ENCODE peak calls at places on chromosome 1, in six cellular contexts. G, W, I, Z, V and H are unnamed samples.

GRCh38 chr1:13783551-13783950 is 83.6 kb downstream of the PRDM2 start:
- DNase-seq in W (no peak), Z (no peak), V (no peak), I (no peak), G (no peak), H (no peak)

GRCh38 chr1:45071567-45071966 is 59.5 kb downstream of the UROD start:
- DNase-seq in W (no peak), V (no peak), Z (no peak), G (no peak), I (no peak), H (no peak)

GRCh38 chr1:78627321-78627720 is 7.1 kb downstream of the IFI44L start:
- DNase-seq in Z (no peak), G (no peak), V (no peak), I (no peak), W (no peak), H (no peak)

GRCh38 chr1:217052196-217052595 is 329.0 kb upstream of the ESRRG start:
- DNase-seq in G (no peak), W (no peak), I (no peak), V (no peak), Z (no peak), H (no peak)

GRCh38 chr1:229070168-229070567 is 200.7 kb upstream of the RAB4A start:
- DNase-seq in W (no peak), I (no peak), G (peak; percentile 60), Z (no peak), V (no peak), H (no peak)

GRCh38 chr1:9942399-9942938 is 722 bp downstream of the LZIC start:
- DNase-seq in W (no peak), G (peak; percentile 66), V (peak; percentile 55), Z (peak; percentile 42), I (no peak), H (peak; percentile 41)

GRCh38 chr1:23793861-23794731 is 3.2 kb downstream of the LYPLA2 start:
- DNase-seq in V (no peak), W (no peak), Z (no peak), G (no peak), I (no peak), H (no peak)

GRCh38 chr1:76939107-76939816 is 72.0 kb downstream of the ST6GALNAC5 start:
- DNase-seq in Z (no peak), W (no peak), I (no peak), G (no peak), V (no peak), H (no peak)

GRCh38 chr1:212595787-212596714 is 12.5 kb upstream of the ATF3 start:
- DNase-seq in V (peak; percentile 90), I (no peak), G (no peak), W (peak; percentile 68), Z (peak; percentile 73), H (no peak)

GRCh38 chr1:236724521-236724920 is 38.2 kb downstream of the ACTN2 start:
- DNase-seq in G (no peak), I (no peak), V (no peak), Z (no peak), W (no peak), H (no peak)

GRCh38 chr1:60857851-60858250 is 224.5 kb upstream of the NFIA start:
- DNase-seq in Z (no peak), I (no peak), V (no peak), G (no peak), W (no peak), H (no peak)

GRCh38 chr1:201364808-201365105 is 12.7 kb downstream of the TNNT2 start:
- DNase-seq in V (no peak), W (no peak), G (no peak), I (no peak), Z (no peak), H (no peak)

GRCh38 chr1:48025076-48025475 is 27.9 kb upstream of the TRABD2B start:
- DNase-seq in V (no peak), I (no peak), G (no peak), Z (no peak), W (no peak), H (no peak)

GRCh38 chr1:208559597-208559996 is 315.4 kb upstream of the PLXNA2 start:
- DNase-seq in I (no peak), V (no peak), G (no peak), W (no peak), Z (no peak), H (no peak)

DNA sequence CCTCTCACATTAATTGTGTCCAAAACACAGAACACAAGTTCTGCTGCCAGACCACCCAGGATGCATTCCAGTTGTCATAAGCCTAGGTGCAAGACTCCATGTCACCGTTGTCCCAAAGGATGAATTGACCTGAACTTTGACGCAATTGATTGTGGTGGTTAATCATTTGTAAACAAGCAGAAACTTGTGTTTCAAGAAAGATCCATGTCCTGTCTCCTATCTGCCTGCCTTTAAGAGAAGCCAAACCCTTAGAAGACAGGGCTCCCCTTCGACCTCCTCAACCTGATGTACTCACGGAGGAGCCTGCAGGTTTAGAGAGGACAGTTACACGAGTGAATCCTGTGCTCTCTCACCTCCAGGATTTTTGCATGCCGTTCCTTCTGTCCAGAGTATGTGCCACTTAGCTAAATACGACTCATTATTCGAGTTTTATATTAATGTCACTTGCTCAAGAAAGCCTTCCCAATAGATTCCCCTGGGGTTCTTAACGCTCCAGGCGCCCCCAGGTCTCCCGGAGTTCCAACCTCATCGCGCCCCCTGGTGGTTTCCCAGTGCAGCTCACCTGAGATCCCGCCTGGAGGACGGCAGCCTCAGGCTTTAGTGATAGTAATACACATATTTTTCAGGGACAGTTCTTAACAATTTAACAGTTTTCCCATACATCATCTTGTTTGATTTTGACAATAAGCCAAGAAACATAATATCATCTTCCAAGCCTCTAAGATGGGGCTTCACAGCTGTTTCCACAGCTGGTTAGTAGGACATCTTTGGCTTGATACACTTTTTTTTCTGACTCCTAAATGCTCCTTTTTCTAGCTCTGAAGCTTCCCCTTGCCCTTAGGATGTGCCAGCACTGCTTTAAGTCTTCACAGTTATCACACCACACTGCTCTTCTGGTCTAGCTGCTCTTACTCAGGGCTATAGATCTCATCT is 2.4 kb upstream of the C8B start:
- DNase-seq in I (peak; percentile 21), V (no peak), W (peak; percentile 7), G (peak; percentile 40), Z (peak; percentile 73), H (peak; percentile 5)
- TF ChIP-seq JUND in I (no peak), V (no peak), W (no peak), G (no peak), Z (no peak), H (no peak)

GRCh38 chr1:222167111-222167510 is 380.8 kb downstream of the HHIPL2 start:
- DNase-seq in Z (peak; percentile 58), I (no peak), G (peak; percentile 41), V (peak; percentile 32), W (peak; percentile 35), H (peak; percentile 20)

GRCh38 chr1:222167896-222168295 is 380.0 kb downstream of the HHIPL2 start:
- DNase-seq in W (no peak), Z (no peak), G (no peak), V (no peak), I (no peak), H (no peak)

GRCh38 chr1:222168621-222169020 is 379.3 kb downstream of the HHIPL2 start:
- DNase-seq in I (no peak), Z (no peak), W (no peak), V (no peak), G (no peak), H (no peak)

GRCh38 chr1:222165625-222166024 is 382.3 kb downstream of the HHIPL2 start:
- DNase-seq in W (no peak), G (no peak), I (no peak), Z (no peak), V (no peak), H (no peak)

DNA sequence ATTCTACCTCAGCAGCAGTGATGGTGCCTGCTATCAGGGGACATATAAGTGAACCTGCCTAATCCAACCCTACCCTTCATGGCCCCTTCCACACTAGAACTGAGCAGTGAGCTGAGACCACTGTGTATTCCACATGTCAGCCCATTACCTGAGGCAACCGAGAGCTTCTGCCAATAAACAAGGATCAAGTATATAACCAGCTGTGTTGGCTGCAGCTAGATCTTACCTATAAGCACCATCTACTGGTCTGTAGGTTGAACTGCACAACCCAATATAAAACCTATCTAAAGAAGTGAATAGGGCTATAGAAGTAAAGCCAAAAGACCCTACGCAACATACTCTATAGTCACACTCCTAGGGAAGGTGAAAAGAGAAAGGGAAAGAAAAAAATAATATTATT is 376.9 kb downstream of the HHIPL2 start:
- DNase-seq in Z (no peak), V (peak; percentile 23), W (peak; percentile 21), G (peak; percentile 29), I (no peak), H (peak; percentile 47)
- TF ChIP-seq JUND in Z (no peak), V (no peak), W (no peak), G (no peak), I (no peak), H (no peak)

GRCh38 chr1:215569987-215570824 is 3.1 kb downstream of the KCTD3 start:
- DNase-seq in W (no peak), Z (no peak), V (no peak), I (no peak), G (peak; percentile 25), H (no peak)
- TF ChIP-seq JUND in W (no peak), Z (no peak), V (no peak), I (no peak), G (peak; percentile 3), H (peak; percentile 35)

GRCh38 chr1:164311376-164311775 is 247.6 kb upstream of the PBX1 start:
- DNase-seq in V (no peak), G (no peak), W (no peak), Z (no peak), I (no peak), H (no peak)

GRCh38 chr1:164308101-164308500 is 250.9 kb upstream of the PBX1 start:
- DNase-seq in W (no peak), I (no peak), Z (no peak), V (no peak), G (no peak), H (no peak)

DNA sequence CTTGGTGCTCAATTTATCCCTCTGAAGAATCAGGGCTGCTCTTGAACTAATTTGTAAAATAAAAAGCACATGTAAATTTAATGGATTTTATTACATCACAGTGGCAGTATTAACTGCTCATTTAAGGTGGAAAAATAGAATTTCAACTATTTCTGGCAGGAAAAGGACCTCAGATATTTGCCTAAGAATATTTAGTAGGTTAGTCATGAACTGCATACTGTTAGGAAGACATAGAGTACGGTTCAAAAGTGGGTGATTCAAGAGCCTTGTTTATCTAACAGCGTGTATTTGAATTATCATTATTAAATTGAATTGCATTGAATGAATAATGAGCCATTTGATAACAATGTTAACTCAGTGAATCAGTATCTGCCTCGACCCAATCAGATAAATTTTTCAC is 248.8 kb upstream of the PBX1 start:
- DNase-seq in G (no peak), V (no peak), Z (no peak), W (no peak), I (no peak), H (no peak)
- TF ChIP-seq JUND in G (no peak), V (no peak), Z (no peak), W (no peak), I (no peak), H (no peak)

DNA sequence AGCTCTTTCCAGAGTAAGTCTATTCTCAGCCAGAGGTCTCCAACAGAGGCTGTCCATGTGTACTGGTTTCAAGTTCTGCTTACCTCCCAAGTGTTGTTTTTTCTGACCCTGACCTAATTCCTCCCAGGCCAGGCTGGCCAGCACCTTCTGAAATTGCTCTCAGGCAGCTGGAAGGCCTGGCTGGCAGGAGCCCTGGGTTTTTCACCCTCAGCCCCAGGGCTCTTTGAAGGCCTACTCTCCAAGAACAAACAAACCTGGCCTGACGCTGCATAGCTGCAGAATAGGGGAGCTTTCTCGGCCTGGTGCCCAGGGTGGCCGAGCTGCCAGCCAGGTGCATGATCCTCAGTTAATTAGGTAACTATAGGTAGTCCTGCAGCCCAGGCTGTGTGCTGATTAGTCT is 147.5 kb downstream of the CACNA1E start:
- DNase-seq in Z (no peak), I (no peak), V (no peak), G (no peak), W (no peak), H (peak; percentile 13)
- TF ChIP-seq JUND in Z (no peak), I (no peak), V (no peak), G (no peak), W (no peak), H (no peak)

GRCh38 chr1:175376194-175376593 is 183.6 kb upstream of the KIAA0040 start:
- DNase-seq in Z (peak; percentile 17), W (peak; percentile 26), I (no peak), G (peak; percentile 36), V (no peak), H (peak; percentile 16)
- TF ChIP-seq JUND in Z (no peak), W (no peak), I (no peak), G (no peak), V (no peak), H (no peak)